ENCODE peak calls at places on chromosomes 3 and 15, in five cellular contexts. One of them, this sample, is unnamed.

GRCh38 chr15:66936115-66936863 is 129.1 kb upstream of the SMAD3 start:
- DNase-seq in SW480: no peak
- DNase-seq in HT-29: no peak
- DNase-seq in GM13977: no peak
- DNase-seq in Daoy: peak
- DNase-seq in this sample: no peak

GRCh38 chr3:16909802-16910201 is 25.0 kb downstream of the PLCL2 start:
- DNase-seq in SW480: no peak
- DNase-seq in HT-29: no peak
- DNase-seq in GM13977: no peak
- DNase-seq in Daoy: no peak
- DNase-seq in this sample: no peak

GRCh38 chr3:46006646-46007045 is 11.0 kb upstream of the FYCO1 start:
- DNase-seq in SW480: no peak
- DNase-seq in HT-29: no peak
- DNase-seq in GM13977: no peak
- DNase-seq in Daoy: no peak
- DNase-seq in this sample: no peak

GRCh38 chr3:38987456-38987855 is 64.3 kb downstream of the SCN11A start:
- DNase-seq in SW480: no peak
- DNase-seq in HT-29: no peak
- DNase-seq in GM13977: no peak
- DNase-seq in Daoy: no peak
- DNase-seq in this sample: no peak

GRCh38 chr3:57928511-57928910 is 79.7 kb upstream of the FLNB start:
- DNase-seq in SW480: no peak
- DNase-seq in HT-29: no peak
- DNase-seq in GM13977: no peak
- DNase-seq in Daoy: no peak
- DNase-seq in this sample: no peak

GRCh38 chr3:189756651-189757078 is 125.5 kb downstream of the TP63 start:
- DNase-seq in SW480: no peak
- DNase-seq in HT-29: no peak
- DNase-seq in GM13977: no peak
- DNase-seq in Daoy: no peak
- DNase-seq in this sample: no peak

GRCh38 chr3:24290596-24290995 is 204.1 kb downstream of the THRB start:
- DNase-seq in SW480: no peak
- DNase-seq in HT-29: no peak
- DNase-seq in GM13977: no peak
- DNase-seq in Daoy: no peak
- DNase-seq in this sample: no peak

GRCh38 chr3:102078864-102079808 is 229.8 kb downstream of the NFKBIZ start:
- DNase-seq in SW480: no peak
- DNase-seq in HT-29: no peak
- DNase-seq in GM13977: no peak
- DNase-seq in Daoy: no peak
- DNase-seq in this sample: no peak

GRCh38 chr3:183123891-183124290 is 24.6 kb upstream of the MCCC1 start:
- DNase-seq in SW480: peak
- DNase-seq in HT-29: no peak
- DNase-seq in GM13977: no peak
- DNase-seq in Daoy: peak
- DNase-seq in this sample: no peak

GRCh38 chr15:64148581-64148980 is 3.0 kb upstream of the SNX22 start:
- DNase-seq in SW480: no peak
- DNase-seq in HT-29: no peak
- DNase-seq in GM13977: no peak
- DNase-seq in Daoy: no peak
- DNase-seq in this sample: no peak

GRCh38 chr3:12990781-12991480 is 82.3 kb downstream of the IQSEC1 start:
- DNase-seq in SW480: no peak
- DNase-seq in HT-29: no peak
- DNase-seq in GM13977: no peak
- DNase-seq in Daoy: peak
- DNase-seq in this sample: no peak

GRCh38 chr3:52721002-52721741 is 15.3 kb downstream of the SPCS1 start:
- DNase-seq in SW480: no peak
- DNase-seq in HT-29: no peak
- DNase-seq in GM13977: peak
- DNase-seq in Daoy: no peak
- DNase-seq in this sample: no peak

GRCh38 chr15:45645026-45645980 is 10.5 kb downstream of the SQOR start:
- DNase-seq in SW480: no peak
- DNase-seq in HT-29: no peak
- DNase-seq in GM13977: peak
- DNase-seq in Daoy: peak
- DNase-seq in this sample: peak

GRCh38 chr15:59993950-59994401 is 10.1 kb upstream of the FOXB1 start:
- DNase-seq in SW480: no peak
- DNase-seq in HT-29: peak
- DNase-seq in GM13977: peak
- DNase-seq in Daoy: peak
- DNase-seq in this sample: no peak

GRCh38 chr15:70906842-70907241 is 14.2 kb downstream of the LRRC49 start:
- DNase-seq in SW480: no peak
- DNase-seq in HT-29: no peak
- DNase-seq in GM13977: no peak
- DNase-seq in Daoy: no peak
- DNase-seq in this sample: no peak

GRCh38 chr3:168801792-168802191 is 706.1 kb upstream of the GOLIM4 start:
- DNase-seq in SW480: no peak
- DNase-seq in HT-29: no peak
- DNase-seq in GM13977: no peak
- DNase-seq in Daoy: peak
- DNase-seq in this sample: no peak

GRCh38 chr15:60781211-60781713 is 302.3 kb upstream of the ICE2 start:
- DNase-seq in SW480: no peak
- DNase-seq in HT-29: no peak
- DNase-seq in GM13977: no peak
- DNase-seq in Daoy: no peak
- DNase-seq in this sample: no peak

GRCh38 chr15:91113036-91113435 is 13.0 kb downstream of the SV2B start:
- DNase-seq in SW480: peak
- DNase-seq in HT-29: no peak
- DNase-seq in GM13977: no peak
- DNase-seq in Daoy: no peak
- DNase-seq in this sample: no peak

GRCh38 chr3:171018151-171018935 is 8.2 kb downstream of the SLC2A2 start:
- DNase-seq in SW480: no peak
- DNase-seq in HT-29: peak
- DNase-seq in GM13977: no peak
- DNase-seq in Daoy: no peak
- DNase-seq in this sample: no peak

GRCh38 chr3:30989266-30989799 is 94.9 kb upstream of the GADL1 start:
- DNase-seq in SW480: no peak
- DNase-seq in HT-29: no peak
- DNase-seq in GM13977: no peak
- DNase-seq in Daoy: no peak
- DNase-seq in this sample: no peak

GRCh38 chr3:170442945-170443344 is 24.3 kb downstream of the CLDN11 start:
- DNase-seq in SW480: no peak
- DNase-seq in HT-29: no peak
- DNase-seq in GM13977: no peak
- DNase-seq in Daoy: no peak
- DNase-seq in this sample: no peak